ENCODE peak calls at places on chromosomes 4 and X, in seven cellular contexts. One of them, this sample, is unnamed.
A peak's percentile ranks its signal among the peaks of the same experiment; 100 is the strongest.

GRCh38 chrX:37825225-37825842 is 22.0 kb downstream of the DYNLT3 start:
- DNase-seq in astrocyte: no peak
- DNase-seq in Peyer's patch: no peak
- DNase-seq in HCT116: peak; percentile 8
- DNase-seq in astrocyte of the spinal cord: peak; percentile 43
- DNase-seq in lung: peak; percentile 37
- DNase-seq in AG04450: no peak
- DNase-seq in this sample: peak; percentile 51

GRCh38 chr4:185109736-185110135 is 33.3 kb upstream of the SLC25A4 start:
- DNase-seq in astrocyte: no peak
- DNase-seq in Peyer's patch: no peak
- DNase-seq in HCT116: no peak
- DNase-seq in astrocyte of the spinal cord: no peak
- DNase-seq in lung: no peak
- DNase-seq in AG04450: no peak
- DNase-seq in this sample: no peak

GRCh38 chr4:139984459-139984858 is 169.5 kb downstream of the MAML3 start:
- DNase-seq in astrocyte: no peak
- DNase-seq in Peyer's patch: no peak
- DNase-seq in HCT116: no peak
- DNase-seq in astrocyte of the spinal cord: no peak
- DNase-seq in lung: no peak
- DNase-seq in AG04450: no peak
- DNase-seq in this sample: no peak

GRCh38 chrX:28979876-28980275 is 392.6 kb downstream of the IL1RAPL1 start:
- DNase-seq in astrocyte: peak; percentile 55
- DNase-seq in Peyer's patch: no peak
- DNase-seq in HCT116: no peak
- DNase-seq in astrocyte of the spinal cord: no peak
- DNase-seq in lung: no peak
- DNase-seq in AG04450: no peak
- DNase-seq in this sample: no peak

GRCh38 chr4:118872181-118872580 is 16.5 kb upstream of the SYNPO2 start:
- DNase-seq in astrocyte: no peak
- DNase-seq in Peyer's patch: no peak
- DNase-seq in HCT116: no peak
- DNase-seq in astrocyte of the spinal cord: no peak
- DNase-seq in lung: no peak
- DNase-seq in AG04450: no peak
- DNase-seq in this sample: no peak

GRCh38 chrX:20267599-20267923 is 852 bp upstream of the RPS6KA3 start:
- DNase-seq in astrocyte: no peak
- DNase-seq in Peyer's patch: no peak
- DNase-seq in HCT116: no peak
- DNase-seq in astrocyte of the spinal cord: no peak
- DNase-seq in lung: no peak
- DNase-seq in AG04450: no peak
- DNase-seq in this sample: no peak

GRCh38 chr4:40628888-40629287 is 776 bp downstream of the RBM47 start:
- DNase-seq in astrocyte: no peak
- DNase-seq in Peyer's patch: no peak
- DNase-seq in HCT116: no peak
- DNase-seq in astrocyte of the spinal cord: no peak
- DNase-seq in lung: no peak
- DNase-seq in AG04450: no peak
- DNase-seq in this sample: no peak

GRCh38 chr4:15655223-15656037 is at the start of gene FBXL5:
- DNase-seq in astrocyte: peak; percentile 81
- DNase-seq in Peyer's patch: peak; percentile 88
- DNase-seq in HCT116: no peak
- DNase-seq in astrocyte of the spinal cord: peak; percentile 88
- DNase-seq in lung: peak; percentile 70
- DNase-seq in AG04450: peak; percentile 46
- DNase-seq in this sample: peak; percentile 95

GRCh38 chrX:150308041-150308440 is 55.1 kb upstream of the MAMLD1 start:
- DNase-seq in astrocyte: no peak
- DNase-seq in Peyer's patch: no peak
- DNase-seq in HCT116: no peak
- DNase-seq in astrocyte of the spinal cord: no peak
- DNase-seq in lung: no peak
- DNase-seq in AG04450: no peak
- DNase-seq in this sample: no peak

GRCh38 chrX:40479777-40480318 is 100.9 kb upstream of the ATP6AP2 start:
- DNase-seq in astrocyte: no peak
- DNase-seq in Peyer's patch: no peak
- DNase-seq in HCT116: no peak
- DNase-seq in astrocyte of the spinal cord: no peak
- DNase-seq in lung: no peak
- DNase-seq in AG04450: no peak
- DNase-seq in this sample: no peak

GRCh38 chr4:125303058-125303457 is 11.7 kb upstream of the FAT4 start:
- DNase-seq in astrocyte: peak; percentile 23
- DNase-seq in Peyer's patch: no peak
- DNase-seq in HCT116: no peak
- DNase-seq in astrocyte of the spinal cord: no peak
- DNase-seq in lung: no peak
- DNase-seq in AG04450: no peak
- DNase-seq in this sample: peak; percentile 28

DNA sequence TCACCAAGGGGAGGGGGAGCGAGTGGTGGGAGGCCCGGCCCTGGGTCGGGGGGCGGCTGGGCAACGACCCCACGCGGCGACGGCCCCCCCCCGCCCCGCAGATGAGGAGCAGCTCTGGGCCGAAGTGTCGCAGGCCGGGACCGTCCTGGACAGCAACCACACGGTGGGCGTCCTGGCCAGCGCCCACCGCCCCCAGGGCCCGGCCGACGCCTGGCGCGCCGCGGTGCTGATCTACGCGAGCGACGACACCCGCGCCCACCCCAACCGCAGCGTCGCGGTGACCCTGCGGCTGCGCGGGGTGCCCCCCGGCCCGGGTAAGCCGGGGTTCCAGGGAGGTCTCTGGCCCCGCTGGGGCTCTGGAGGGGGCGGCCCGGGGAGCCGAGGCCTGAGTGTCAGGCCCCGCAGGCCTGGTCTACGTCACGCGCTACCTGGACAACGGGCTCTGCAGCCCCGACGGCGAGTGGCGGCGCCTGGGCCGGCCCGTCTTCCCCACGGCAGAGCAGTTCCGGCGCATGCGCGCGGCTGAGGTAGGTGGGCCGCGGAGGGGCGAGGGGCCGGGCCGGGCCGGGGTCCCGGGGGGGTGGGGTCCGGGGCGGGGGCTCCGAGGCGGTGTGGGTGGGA is 8.7 kb upstream of the FGFRL1 start:
- DNase-seq in astrocyte: no peak
- DNase-seq in Peyer's patch: no peak
- DNase-seq in HCT116: no peak
- DNase-seq in astrocyte of the spinal cord: no peak
- DNase-seq in lung: no peak
- DNase-seq in AG04450: no peak
- DNase-seq in this sample: no peak
- H3K4me3 ChIP-seq in astrocyte: no peak overlapping the region
- H3K4me3 ChIP-seq in Peyer's patch: peak overlapping the region; percentile 21
- H3K4me3 ChIP-seq in HCT116: no peak overlapping the region
- H3K4me3 ChIP-seq in astrocyte of the spinal cord: no peak overlapping the region
- H3K4me3 ChIP-seq in lung: no peak overlapping the region
- H3K4me3 ChIP-seq in AG04450: no peak overlapping the region
- H3K4me3 ChIP-seq in this sample: no peak overlapping the region

GRCh38 chr4:2165391-2165790 is 76.5 kb downstream of the HAUS3 start:
- DNase-seq in astrocyte: no peak
- DNase-seq in Peyer's patch: no peak
- DNase-seq in HCT116: no peak
- DNase-seq in astrocyte of the spinal cord: no peak
- DNase-seq in lung: no peak
- DNase-seq in AG04450: no peak
- DNase-seq in this sample: no peak
- TF ChIP-seq CTCF in astrocyte: no peak
- TF ChIP-seq CTCF in Peyer's patch: no peak
- TF ChIP-seq CTCF in HCT116: no peak
- TF ChIP-seq CTCF in astrocyte of the spinal cord: no peak
- TF ChIP-seq CTCF in lung: no peak
- TF ChIP-seq CTCF in AG04450: no peak
- TF ChIP-seq CTCF in this sample: no peak

DNA sequence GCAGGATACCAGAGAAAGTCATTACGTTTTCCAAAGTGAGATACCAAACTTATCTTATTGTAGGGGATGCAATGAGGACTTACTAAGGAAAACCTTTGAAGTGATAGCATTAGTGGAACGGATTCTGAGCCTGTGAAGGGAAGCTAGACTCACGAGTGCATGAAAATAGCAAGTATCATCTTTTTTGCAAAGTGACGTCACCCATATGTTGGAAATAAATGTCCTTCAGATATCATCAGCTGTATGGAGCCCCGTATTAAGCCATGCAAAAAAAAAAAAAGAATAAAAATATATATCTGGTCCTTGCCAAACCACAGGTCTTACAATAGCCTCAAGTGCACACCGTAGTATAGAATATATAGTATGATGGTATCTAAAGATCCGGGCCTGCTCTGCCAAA is 46.8 kb upstream of the ITM2A start:
- DNase-seq in astrocyte: no peak
- DNase-seq in Peyer's patch: no peak
- DNase-seq in HCT116: no peak
- DNase-seq in astrocyte of the spinal cord: no peak
- DNase-seq in lung: no peak
- DNase-seq in AG04450: no peak
- DNase-seq in this sample: no peak
- H3K4me3 ChIP-seq in astrocyte: no peak overlapping the region
- H3K4me3 ChIP-seq in Peyer's patch: no peak overlapping the region
- H3K4me3 ChIP-seq in HCT116: no peak overlapping the region
- H3K4me3 ChIP-seq in astrocyte of the spinal cord: no peak overlapping the region
- H3K4me3 ChIP-seq in lung: no peak overlapping the region
- H3K4me3 ChIP-seq in AG04450: no peak overlapping the region
- H3K4me3 ChIP-seq in this sample: no peak overlapping the region

DNA sequence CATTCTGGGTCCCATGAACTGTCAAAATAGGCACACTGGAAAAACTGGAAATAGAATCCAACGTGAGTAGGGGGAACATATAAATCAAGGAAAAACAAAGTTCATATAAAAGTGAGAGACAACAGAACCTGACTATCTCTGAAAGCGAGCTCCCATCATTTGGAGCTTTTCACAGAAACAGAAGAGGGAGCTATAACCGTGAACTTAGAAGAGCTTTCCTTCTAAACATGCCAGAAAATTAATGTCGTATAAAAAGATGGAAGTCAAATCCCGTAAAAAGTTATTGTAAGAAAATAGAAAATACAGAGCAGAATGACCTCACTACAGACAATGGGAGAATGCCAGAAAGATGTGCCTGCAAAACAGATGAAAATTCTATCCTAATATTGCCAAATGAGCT is 23.9 kb upstream of the HSD17B10 start:
- DNase-seq in astrocyte: no peak
- DNase-seq in Peyer's patch: no peak
- DNase-seq in HCT116: no peak
- DNase-seq in astrocyte of the spinal cord: no peak
- DNase-seq in lung: no peak
- DNase-seq in AG04450: no peak
- DNase-seq in this sample: peak; percentile 52
- TF ChIP-seq CTCF in astrocyte: no peak
- TF ChIP-seq CTCF in Peyer's patch: no peak
- TF ChIP-seq CTCF in HCT116: peak; percentile 17
- TF ChIP-seq CTCF in astrocyte of the spinal cord: no peak
- TF ChIP-seq CTCF in lung: no peak
- TF ChIP-seq CTCF in AG04450: peak; percentile 44
- TF ChIP-seq CTCF in this sample: peak; percentile 28

DNA sequence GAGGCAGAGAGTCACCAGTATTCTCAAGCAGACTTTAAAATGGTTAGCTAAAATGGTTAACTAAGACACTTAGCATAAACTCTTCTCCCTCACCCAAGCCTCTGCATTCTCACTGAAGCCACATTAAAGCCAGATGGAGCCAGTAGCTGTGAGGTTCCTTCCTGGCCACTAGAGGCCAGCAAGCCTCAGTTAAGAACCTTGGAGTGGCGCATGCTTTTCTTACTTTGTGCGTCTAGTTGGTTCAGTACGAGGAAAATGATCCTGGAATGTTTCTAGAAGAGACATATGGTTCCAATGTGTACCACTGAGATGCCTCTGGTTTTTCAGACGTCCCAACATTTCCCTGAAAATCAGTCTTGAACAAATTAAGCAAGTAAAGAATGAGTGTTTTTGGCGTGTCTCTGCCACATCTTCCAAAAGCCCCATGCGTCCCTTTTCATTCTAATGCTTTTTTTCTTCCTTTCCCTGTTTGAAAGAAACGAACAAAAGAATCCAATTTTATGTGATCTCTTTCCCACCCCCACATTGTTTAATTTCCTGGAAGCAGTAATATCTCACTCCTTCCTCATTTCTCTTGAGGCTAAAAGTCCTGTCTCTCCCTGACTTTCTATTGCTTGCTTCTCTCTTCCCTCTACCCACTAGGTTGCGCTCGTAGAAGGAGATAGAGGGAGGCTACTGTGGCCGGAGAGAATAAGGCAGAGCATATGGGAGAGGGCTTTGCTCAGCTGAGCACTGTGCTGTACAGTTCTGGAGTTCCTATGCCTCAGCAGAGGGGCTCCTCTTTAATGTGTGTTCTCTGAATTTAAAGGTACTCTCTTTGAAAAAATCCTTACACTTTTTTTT is 82.9 kb upstream of the TAB3 start:
- DNase-seq in astrocyte: peak; percentile 18
- DNase-seq in Peyer's patch: no peak
- DNase-seq in HCT116: no peak
- DNase-seq in astrocyte of the spinal cord: peak; percentile 51
- DNase-seq in lung: peak; percentile 35
- DNase-seq in AG04450: peak; percentile 16
- DNase-seq in this sample: peak; percentile 12
- H3K4me3 ChIP-seq in astrocyte: peak overlapping the region; percentile 24
- H3K4me3 ChIP-seq in Peyer's patch: peak overlapping the region; percentile 29
- H3K4me3 ChIP-seq in HCT116: no peak overlapping the region
- H3K4me3 ChIP-seq in astrocyte of the spinal cord: peak overlapping the region; percentile 21
- H3K4me3 ChIP-seq in lung: no peak overlapping the region
- H3K4me3 ChIP-seq in AG04450: no peak overlapping the region
- H3K4me3 ChIP-seq in this sample: peak overlapping the region; percentile 37

GRCh38 chr4:123127218-123127617 is 204.8 kb upstream of the NUDT6 start:
- DNase-seq in astrocyte: no peak
- DNase-seq in Peyer's patch: no peak
- DNase-seq in HCT116: no peak
- DNase-seq in astrocyte of the spinal cord: peak; percentile 44
- DNase-seq in lung: no peak
- DNase-seq in AG04450: no peak
- DNase-seq in this sample: no peak
- TF ChIP-seq CTCF in astrocyte: no peak
- TF ChIP-seq CTCF in Peyer's patch: no peak
- TF ChIP-seq CTCF in HCT116: peak; percentile 29
- TF ChIP-seq CTCF in astrocyte of the spinal cord: peak; percentile 9
- TF ChIP-seq CTCF in lung: no peak
- TF ChIP-seq CTCF in AG04450: peak; percentile 32
- TF ChIP-seq CTCF in this sample: no peak

This sample was measured in foreskin fibroblast.